ENCODE peak calls at places on chromosomes 12 and 14, in four cellular contexts. B is CD8-positive, alpha-beta T cell; X is adrenal gland; R is suprapubic skin. Y is an unnamed sample. For H3K4me1 and H3K9me3, the result is how much of the 10 kb centered on the place peaks cover.

GRCh38 chr14:99854831-99855230 is 61.6 kb downstream of the EML1 start:
- DNase-seq in B (no peak), X (no peak), R (no peak), Y (no peak)

GRCh38 chr12:111185206-111185888 is 183.5 kb downstream of the PHETA1 start:
- DNase-seq in B (no peak), X (no peak), R (no peak), Y (no peak)

GRCh38 chr12:72012874-72013273 is 74.2 kb downstream of the TPH2 start:
- DNase-seq in B (no peak), X (no peak), R (no peak), Y (no peak)

GRCh38 chr12:98845957-98846356 is 200.9 kb downstream of the APAF1 start:
- DNase-seq in B (no peak), X (no peak), R (no peak), Y (no peak)

GRCh38 chr14:80117876-80118275 is 93.4 kb downstream of the DIO2 start:
- DNase-seq in B (no peak), X (no peak), R (no peak), Y (no peak)

GRCh38 chr14:82642425-82642824 is 1108.8 kb upstream of the SEL1L start:
- DNase-seq in B (no peak), X (no peak), R (no peak), Y (no peak)

GRCh38 chr14:69027242-69027913 is 48.3 kb upstream of the ACTN1 start:
- DNase-seq in B (no peak), X (no peak), R (no peak), Y (no peak)

GRCh38 chr12:28051516-28052456 is 79.3 kb upstream of the PTHLH start:
- DNase-seq in B (no peak), X (no peak), R (no peak), Y (no peak)

GRCh38 chr12:96489392-96490056 is at the start of gene CFAP54:
- DNase-seq in B (peak), X (peak), R (peak), Y (peak)

GRCh38 chr12:111180830-111181726 is 187.8 kb downstream of the PHETA1 start:
- DNase-seq in B (no peak), X (peak), R (peak), Y (peak)

GRCh38 chr12:46367351-46368029 is 5.1 kb downstream of the SLC38A2 start:
- DNase-seq in B (no peak), X (no peak), R (no peak), Y (no peak)
- H3K4me1 ChIP-seq in B (half or more), X (half or more), R (half or more), Y (half or more)

GRCh38 chr12:38101753-38102152 is 214.8 kb upstream of the ALG10B start:
- DNase-seq in B (no peak), X (no peak), R (no peak), Y (no peak)
- H3K9me3 ChIP-seq in B (under half), X (under half), R (under half), Y (under half)

DNA sequence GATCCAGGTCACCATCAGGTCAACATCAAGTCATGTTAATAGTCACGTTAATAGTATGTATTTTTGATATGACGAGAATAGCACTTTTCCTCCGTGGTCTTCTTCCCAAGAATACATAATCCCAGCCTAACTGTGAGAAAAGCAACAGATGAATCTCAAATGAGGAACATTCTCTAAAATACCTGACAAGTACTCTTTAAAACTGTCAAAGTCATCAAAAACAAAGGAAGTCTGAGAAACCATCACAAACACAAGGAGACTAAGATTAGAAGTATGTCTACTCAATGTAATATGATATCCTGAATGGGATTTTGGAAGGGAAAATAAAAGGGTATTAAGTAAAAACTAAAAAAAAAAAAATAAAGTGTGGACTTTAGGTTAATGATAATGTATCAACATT is 36.8 kb upstream of the GLIPR1 start:
- DNase-seq in B (no peak), X (no peak), R (no peak), Y (no peak)
- H3K4me1 ChIP-seq in B (under half), X (under half), R (under half), Y (under half)

GRCh38 chr14:106024983-106025604 is 498.7 kb downstream of the TMEM121 start:
- DNase-seq in B (peak), X (no peak), R (no peak), Y (no peak)

GRCh38 chr14:106029959-106030358 is 503.6 kb downstream of the TMEM121 start:
- DNase-seq in B (no peak), X (no peak), R (no peak), Y (no peak)
- H3K9me3 ChIP-seq in B (under half), X (under half), R (under half), Y (under half)

GRCh38 chr14:103725739-103726395 is 10.3 kb downstream of the ZFYVE21 start:
- DNase-seq in B (no peak), X (no peak), R (no peak), Y (no peak)
- H3K4me1 ChIP-seq in B (under half), X (under half), R (half or more), Y (under half)

GRCh38 chr12:46855760-46856159 is 30.0 kb upstream of the SLC38A4 start:
- DNase-seq in B (no peak), X (no peak), R (no peak), Y (no peak)
- H3K9me3 ChIP-seq in B (under half), X (under half), R (under half), Y (under half)

GRCh38 chr12:109153711-109154434 is 37.5 kb downstream of the ACACB start:
- DNase-seq in B (no peak), X (no peak), R (no peak), Y (no peak)

GRCh38 chr12:109154485-109155438 is 38.4 kb downstream of the ACACB start:
- DNase-seq in B (peak), X (peak), R (peak), Y (peak)

GRCh38 chr12:109147954-109148353 is 31.6 kb downstream of the ACACB start:
- DNase-seq in B (no peak), X (peak), R (peak), Y (no peak)

GRCh38 chr12:109150124-109150640 is 33.8 kb downstream of the ACACB start:
- DNase-seq in B (no peak), X (no peak), R (no peak), Y (no peak)

DNA sequence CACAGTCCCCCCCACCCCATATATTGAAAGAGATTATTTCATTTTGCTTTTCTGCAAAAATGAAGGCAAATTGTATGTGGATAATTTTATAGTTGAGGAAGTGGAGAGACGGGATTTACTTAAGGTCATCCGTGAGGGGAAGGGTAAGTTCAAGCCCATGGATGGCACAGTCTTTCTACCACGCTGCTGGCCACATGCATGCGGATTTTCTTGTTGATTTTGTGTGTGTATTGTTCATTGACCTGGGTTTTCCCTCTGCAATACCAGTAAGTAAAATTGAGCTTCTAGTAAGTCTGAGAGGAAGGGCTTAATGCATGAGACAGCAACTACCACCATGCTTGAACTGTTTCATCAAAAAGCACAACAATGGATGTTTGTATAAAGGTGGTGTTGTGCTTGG is 35.1 kb downstream of the ACACB start:
- DNase-seq in B (no peak), X (no peak), R (no peak), Y (no peak)
- H3K4me1 ChIP-seq in B (under half), X (under half), R (under half), Y (under half)

GRCh38 chr12:66503746-66504145 is 175.1 kb downstream of the GRIP1 start:
- DNase-seq in B (no peak), X (no peak), R (no peak), Y (no peak)

GRCh38 chr12:66500841-66501240 is 178.0 kb downstream of the GRIP1 start:
- DNase-seq in B (no peak), X (no peak), R (no peak), Y (no peak)

GRCh38 chr12:66500094-66500493 is 178.8 kb downstream of the GRIP1 start:
- DNase-seq in B (no peak), X (no peak), R (no peak), Y (no peak)

GRCh38 chr12:66508025-66508424 is 170.9 kb downstream of the GRIP1 start:
- DNase-seq in B (no peak), X (no peak), R (no peak), Y (no peak)

GRCh38 chr12:66502911-66503310 is 176.0 kb downstream of the GRIP1 start:
- DNase-seq in B (no peak), X (no peak), R (no peak), Y (no peak)
- H3K9me3 ChIP-seq in B (under half), X (under half), R (under half), Y (under half)

Y was measured in thoracic aorta.